ENCODE peak calls at places on chromosomes 11 and 22, in nine cellular contexts. M is KG1; V is NCI-H1694; F is HT-29; Q is HFFc6; G is NAMALWA; L is activated CD4-positive, alpha-beta T cell treated with anti-CD3 and anti-CD28 coated beads, Interleukin-2, amount 10 ng/mL, durations not matched to agents 7 days and 5 days; H is stimulated activated CD4-positive, alpha-beta T cell treated with anti-CD3 and anti-CD28 coated beads, Interleukin-15, amount 100 ng/mL, for 24 hours; X is A673. O is an unnamed sample.
A peak's percentile ranks its signal among the peaks of the same experiment; 100 is the strongest.

GRCh38 chr11:60303661-60304060 is 23.2 kb downstream of the MS4A4A start:
- DNase-seq in G (no peak), H (no peak), M (no peak), F (no peak), V (no peak), Q (no peak), L (no peak), X (no peak), O (no peak)

GRCh38 chr11:69880803-69881445 is 61.7 kb upstream of the FGF3 start:
- DNase-seq in F (no peak), L (no peak), X (no peak), G (no peak), H (no peak), M (no peak), V (no peak), Q (no peak), O (no peak)

GRCh38 chr11:17531071-17531817 is 13.0 kb downstream of the USH1C start:
- DNase-seq in M (no peak), X (no peak), H (no peak), Q (no peak), F (peak; percentile 19), L (no peak), V (no peak), G (no peak), O (no peak)

GRCh38 chr11:134312223-134312622 is 19.6 kb upstream of the GLB1L2 start:
- DNase-seq in V (no peak), L (no peak), X (no peak), H (no peak), M (no peak), Q (no peak), G (no peak), F (no peak), O (no peak)

GRCh38 chr11:36350137-36350513 is 54.0 kb downstream of the PRR5L start:
- DNase-seq in L (peak; percentile 13), V (no peak), X (no peak), F (no peak), G (no peak), Q (no peak), M (no peak), H (no peak), O (no peak)

GRCh38 chr11:119573858-119574257 is 150.9 kb upstream of the THY1 start:
- DNase-seq in H (no peak), V (no peak), F (no peak), G (no peak), M (no peak), L (no peak), X (no peak), Q (no peak), O (no peak)

GRCh38 chr11:23233075-23233474 is 372.8 kb upstream of the CCDC179 start:
- DNase-seq in F (no peak), G (no peak), Q (peak; percentile 41), X (no peak), L (no peak), V (no peak), M (no peak), H (no peak), O (no peak)

GRCh38 chr22:24460418-24461089 is 33.2 kb downstream of the ADORA2A start:
- DNase-seq in L (no peak), G (no peak), Q (no peak), M (no peak), X (peak; percentile 44), H (no peak), V (no peak), F (no peak), O (no peak)

GRCh38 chr22:42967005-42967404 is 47.9 kb downstream of the PACSIN2 start:
- DNase-seq in Q (no peak), F (no peak), G (no peak), V (no peak), M (no peak), H (no peak), X (no peak), L (no peak), O (no peak)

GRCh38 chr11:76567261-76567660 is 103.3 kb downstream of the LRRC32 start:
- DNase-seq in G (no peak), L (no peak), H (no peak), V (no peak), M (no peak), Q (no peak), F (no peak), X (no peak), O (no peak)

GRCh38 chr11:72576661-72577060 is 97.6 kb downstream of the PDE2A start:
- DNase-seq in V (no peak), G (no peak), L (no peak), F (no peak), H (no peak), M (no peak), Q (no peak), X (no peak), O (no peak)

O was measured in DMS 273 treated with DMSO at 0.1 percent for 48 hours.